ENCODE peak calls at places on chromosomes 13 and 19, in four cellular contexts. F is mammary epithelial cell, T is lower leg skin, V is WERI-Rb-1. M is an unnamed sample.
A peak's percentile ranks its signal among the peaks of the same experiment; 100 is the strongest.

GRCh38 chr13:80235131-80235530 is 105.8 kb downstream of the SPRY2 start:
- DNase-seq in V (no peak), F (no peak), T (no peak), M (no peak)

GRCh38 chr19:5719274-5719960 is 529 bp downstream of the LONP1 start:
- DNase-seq in F (peak; percentile 33), T (peak; percentile 91), V (peak; percentile 42), M (no peak)

GRCh38 chr19:14059652-14060155 is 2.2 kb downstream of the PALM3 start:
- DNase-seq in T (peak; percentile 75), V (no peak), F (no peak), M (no peak)

GRCh38 chr13:41649659-41650058 is 192.3 kb downstream of the RGCC start:
- DNase-seq in T (no peak), V (no peak), F (no peak), M (no peak)

GRCh38 chr13:49022472-49023144 is 46.9 kb downstream of the FNDC3A start:
- DNase-seq in T (no peak), V (no peak), F (peak; percentile 19), M (no peak)

GRCh38 chr13:99250977-99251825 is 7.0 kb downstream of the GPR18 start:
- DNase-seq in T (no peak), F (no peak), V (no peak), M (no peak)

GRCh38 chr13:73075546-73075945 is 16.7 kb downstream of the KLF5 start:
- DNase-seq in T (no peak), F (no peak), V (no peak), M (no peak)

GRCh38 chr13:112457081-112457480 is 80.9 kb downstream of the SPACA7 start:
- DNase-seq in T (no peak), F (no peak), V (no peak), M (no peak)

GRCh38 chr13:90696254-90696653 is 651.2 kb upstream of the MIR17HG start:
- DNase-seq in V (no peak), T (no peak), F (peak; percentile 76), M (no peak)

DNA sequence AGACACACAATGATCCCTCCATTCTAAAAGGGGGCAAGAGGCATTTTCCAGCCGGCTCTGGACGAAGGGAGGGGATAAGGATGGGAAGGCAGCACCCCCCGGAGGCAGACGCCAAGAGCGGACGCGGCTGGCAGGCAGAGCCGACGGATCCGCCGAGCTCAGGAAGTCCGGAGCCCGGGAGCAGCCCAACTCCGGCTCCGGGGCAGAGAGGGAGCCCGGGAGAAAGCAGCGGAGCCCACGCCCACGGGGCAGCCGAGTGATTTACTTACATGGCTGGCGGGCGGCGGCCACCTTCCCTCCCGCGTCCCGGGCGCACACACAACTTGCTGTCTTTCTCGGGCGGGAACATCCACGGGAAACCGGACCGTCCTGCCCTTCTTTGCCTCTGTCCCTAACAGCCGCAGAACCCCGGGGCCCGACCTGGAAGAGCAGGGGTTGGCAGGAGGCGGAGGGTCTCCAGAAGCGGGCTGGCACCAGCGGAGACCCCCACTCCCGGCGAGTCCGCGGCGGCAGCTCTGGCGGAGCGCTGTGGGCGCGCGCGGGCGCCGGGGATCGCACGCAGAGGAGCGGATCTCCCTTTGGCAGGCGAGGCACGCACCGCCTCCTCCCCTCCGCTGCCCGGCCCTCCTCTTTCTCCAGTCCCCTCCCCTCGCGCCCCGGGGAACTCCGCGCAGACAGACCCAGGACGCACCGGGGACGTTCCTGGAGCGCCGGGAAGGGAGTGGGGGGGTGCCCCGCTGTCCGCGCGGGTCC is at the start of gene LHFPL6:
- DNase-seq in T (peak; percentile 96), F (peak; percentile 84), V (peak; percentile 75), M (no peak)
- TF ChIP-seq CTCF in T (no peak), F (peak; percentile 35), V (peak; percentile 43), M (peak; percentile 60)

DNA sequence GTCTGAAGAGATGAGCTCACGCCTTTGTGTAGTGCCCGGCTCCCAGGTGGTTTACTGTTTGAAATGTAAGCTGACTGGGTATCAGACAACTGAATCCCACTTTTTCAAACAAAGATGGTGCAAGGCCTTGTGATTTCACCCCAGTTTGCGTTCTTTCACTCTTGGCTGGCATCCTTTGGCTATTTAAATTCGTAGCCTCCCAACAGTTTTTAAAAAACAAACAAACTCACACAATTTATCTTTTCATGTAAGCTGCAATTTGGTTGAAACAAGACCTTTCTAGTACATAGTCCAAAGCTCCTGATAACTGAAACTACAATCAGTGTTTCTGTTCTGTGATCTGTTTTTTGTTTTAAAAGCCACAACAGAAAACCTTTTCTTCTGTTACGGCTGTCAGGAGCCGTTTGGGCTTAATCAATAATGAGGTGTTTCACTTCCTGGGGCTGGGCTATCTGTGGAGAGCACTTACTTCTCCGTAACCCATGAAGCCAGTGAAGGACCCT is 65.1 kb upstream of the NPAS1 start:
- DNase-seq in F (no peak), T (no peak), V (no peak), M (no peak)
- H3K4me3 ChIP-seq in F (no peak overlapping the region), T (no peak overlapping the region), V (no peak overlapping the region), M (no peak overlapping the region)

GRCh38 chr19:1399745-1400144 is 1.6 kb downstream of the GAMT start:
- DNase-seq in T (no peak), F (no peak), V (no peak), M (no peak)

GRCh38 chr19:1400281-1401137 is 833 bp downstream of the GAMT start:
- DNase-seq in F (no peak), V (peak; percentile 78), T (no peak), M (no peak)

GRCh38 chr19:1402411-1403070 is 1.2 kb upstream of the GAMT start:
- DNase-seq in V (no peak), T (no peak), F (peak; percentile 63), M (no peak)

GRCh38 chr19:1401138-1401888 is at the start of gene GAMT:
- DNase-seq in F (no peak), T (no peak), V (peak; percentile 69), M (no peak)

DNA sequence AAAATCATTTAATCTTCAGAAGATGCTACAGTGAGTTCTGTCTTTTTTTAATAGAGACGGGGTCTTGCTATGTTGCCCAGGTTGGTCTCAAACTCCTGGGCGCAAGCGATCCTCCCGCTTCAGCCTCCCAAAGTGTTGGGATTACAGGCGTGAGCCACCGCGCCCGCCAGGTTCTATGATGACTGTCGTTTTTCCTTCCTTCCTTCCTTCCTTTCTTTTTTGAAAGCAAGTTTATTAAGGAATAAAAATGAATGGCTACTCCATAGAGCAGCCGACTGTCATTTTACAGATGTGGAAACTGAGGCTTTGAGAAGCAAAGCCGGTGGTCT is 511 bp upstream of the GAMT start:
- DNase-seq in F (no peak), T (no peak), V (no peak), M (no peak)
- TF ChIP-seq CTCF in F (no peak), T (no peak), V (no peak), M (no peak)

GRCh38 chr13:25046274-25046984 is 49.5 kb upstream of the PABPC3 start:
- DNase-seq in F (no peak), T (no peak), V (peak; percentile 77), M (no peak)

GRCh38 chr13:25051065-25051464 is 44.9 kb upstream of the PABPC3 start:
- DNase-seq in T (no peak), V (no peak), F (no peak), M (no peak)

GRCh38 chr13:25044071-25044470 is 51.9 kb upstream of the PABPC3 start:
- DNase-seq in T (no peak), F (no peak), V (peak; percentile 74), M (no peak)

GRCh38 chr13:25042141-25042540 is 53.8 kb upstream of the PABPC3 start:
- DNase-seq in T (no peak), V (no peak), F (no peak), M (no peak)

DNA sequence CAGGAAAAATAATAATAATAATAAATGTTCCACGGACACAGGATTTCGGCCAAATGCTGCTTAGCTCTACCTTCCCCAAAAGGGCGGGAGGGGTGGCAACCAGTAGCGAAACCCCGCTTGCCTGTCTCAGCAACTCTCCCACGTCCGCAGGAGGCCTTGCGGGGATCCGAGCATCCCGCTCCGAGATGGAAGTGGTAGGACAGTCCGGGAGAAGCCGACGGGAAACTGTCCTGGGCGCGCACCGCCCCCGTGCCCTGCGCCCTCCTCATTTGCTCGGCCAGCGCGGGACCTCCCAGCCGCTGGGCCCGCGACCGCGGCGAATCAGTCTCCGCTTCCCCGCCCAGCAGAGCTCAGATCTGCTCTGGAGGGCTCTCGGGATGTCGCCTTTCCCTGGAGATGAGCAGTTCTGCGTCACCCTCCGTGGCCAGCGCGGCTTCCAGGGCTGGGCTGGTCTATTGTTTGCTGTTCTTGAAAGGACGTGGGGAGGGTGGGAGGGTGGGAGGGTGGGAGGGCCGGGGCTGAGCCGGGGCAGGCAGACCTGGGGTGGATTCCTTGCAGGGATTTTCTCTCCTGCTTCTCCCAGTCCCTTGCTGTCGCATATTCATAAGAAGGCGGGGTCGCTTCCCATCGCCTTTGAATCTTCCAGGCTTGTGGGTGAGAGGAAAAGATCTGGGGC is 48.8 kb upstream of the PABPC3 start:
- DNase-seq in V (peak; percentile 93), T (no peak), F (peak; percentile 26), M (no peak)
- H3K4me3 ChIP-seq in V (peak overlapping the region; percentile 60), T (no peak overlapping the region), F (peak overlapping the region; percentile 33), M (peak overlapping the region; percentile 47)

DNA sequence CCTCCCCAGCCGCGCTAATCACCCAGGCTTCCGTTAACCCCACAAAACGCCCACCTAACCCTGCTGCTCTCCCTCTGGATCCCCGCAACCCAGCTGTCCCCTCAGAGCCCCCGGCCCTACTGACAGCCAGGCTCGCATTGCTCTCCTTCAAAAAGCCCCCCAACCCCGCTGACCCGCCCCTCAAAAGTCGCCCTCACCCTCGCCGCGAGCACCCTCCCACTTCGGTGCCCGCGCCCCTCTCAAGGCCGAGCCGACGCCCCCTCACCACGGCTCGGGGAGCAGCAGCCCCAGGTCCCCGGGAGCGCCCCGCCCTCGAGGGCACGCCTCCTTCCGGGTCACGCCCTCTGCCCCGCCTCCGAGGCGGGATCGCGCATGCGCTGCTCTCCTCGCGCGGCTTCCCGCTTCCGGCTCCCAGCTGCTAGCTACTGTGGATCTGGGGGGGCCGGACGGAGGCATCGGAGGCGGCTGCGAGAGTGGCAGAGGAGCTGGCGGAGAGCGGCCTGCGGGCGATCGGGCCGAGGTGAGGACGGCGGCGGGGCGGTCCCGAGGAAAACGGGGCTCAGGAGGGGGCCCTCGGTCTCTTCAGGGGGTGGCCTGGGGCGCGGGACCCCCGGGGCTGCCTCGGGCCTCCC is 46.1 kb downstream of the ARHGEF18 start:
- DNase-seq in T (peak; percentile 97), V (peak; percentile 85), F (peak; percentile 89), M (peak; percentile 21)
- TF ChIP-seq CTCF in T (no peak), V (no peak), F (no peak), M (peak; percentile 9)

GRCh38 chr19:41546386-41546789 is 29.6 kb upstream of the CEACAM21 start:
- DNase-seq in T (no peak), V (no peak), F (no peak), M (no peak)
- H3K4me3 ChIP-seq in T (no peak overlapping the region), V (no peak overlapping the region), F (no peak overlapping the region), M (no peak overlapping the region)

DNA sequence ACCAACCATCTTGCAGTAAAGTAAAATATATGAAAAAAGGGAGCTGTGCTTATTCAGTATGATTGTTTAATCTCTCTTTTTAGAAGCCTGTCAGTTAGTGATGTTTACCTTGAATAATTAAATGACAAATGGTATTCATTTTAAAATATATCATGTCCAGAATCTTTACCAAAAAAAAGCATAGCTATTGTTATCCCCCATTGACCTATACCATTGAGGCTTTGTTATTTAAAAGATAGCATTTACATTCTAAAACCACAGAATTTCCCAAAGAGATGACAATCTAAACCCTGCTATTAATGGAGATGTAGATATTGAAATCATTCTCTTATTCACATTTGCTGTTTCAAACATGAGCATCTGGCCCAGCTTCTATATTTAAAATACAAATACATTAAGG is 2.2 kb downstream of the CNMD start:
- DNase-seq in F (no peak), V (no peak), T (no peak), M (no peak)
- TF ChIP-seq CTCF in F (no peak), V (no peak), T (no peak), M (no peak)